ENCODE peak calls at places on chromosomes 6 and 20, in seven cellular contexts. K, L, T, F, M, R and E are unnamed samples.

GRCh38 chr20:25007491-25008305 is 15.1 kb upstream of the APMAP start:
- DNase-seq in L (no peak), T (no peak), M (peak; percentile 54), R (no peak), K (peak; percentile 16), F (no peak), E (no peak)

GRCh38 chr6:167472876-167473275 is 148.0 kb downstream of the TTLL2 start:
- DNase-seq in L (no peak), R (no peak), K (no peak), T (no peak), F (no peak), M (no peak), E (no peak)

GRCh38 chr6:39684790-39685485 is 40.3 kb downstream of the KIF6 start:
- DNase-seq in T (no peak), K (no peak), L (no peak), F (no peak), R (no peak), M (no peak), E (no peak)

GRCh38 chr20:59460352-59460751 is 144.0 kb upstream of the PHACTR3 start:
- DNase-seq in R (no peak), K (no peak), F (no peak), M (no peak), T (no peak), L (no peak), E (no peak)

GRCh38 chr6:166904101-166904746 is 52.1 kb downstream of the RNASET2 start:
- DNase-seq in F (peak; percentile 16), T (peak; percentile 61), K (no peak), M (no peak), L (no peak), R (no peak), E (no peak)

GRCh38 chr6:3782876-3783832 is 31.6 kb upstream of the PXDC1 start:
- DNase-seq in R (no peak), F (peak; percentile 52), M (no peak), K (no peak), L (peak; percentile 35), T (no peak), E (no peak)

GRCh38 chr6:337782-338464 is 45.6 kb downstream of the DUSP22 start:
- DNase-seq in M (peak; percentile 48), F (no peak), L (no peak), K (no peak), R (no peak), T (no peak), E (no peak)

GRCh38 chr20:23926941-23927872 is 47.7 kb upstream of the CST5 start:
- DNase-seq in T (no peak), R (no peak), M (no peak), F (no peak), L (no peak), K (no peak), E (no peak)

GRCh38 chr6:133286765-133287164 is 45.6 kb downstream of the EYA4 start:
- DNase-seq in K (no peak), F (peak; percentile 13), R (no peak), M (no peak), T (no peak), L (no peak), E (peak; percentile 17)

GRCh38 chr6:26065952-26066380 is 21.3 kb upstream of the HFE start:
- DNase-seq in R (no peak), L (peak; percentile 45), T (no peak), M (no peak), F (peak; percentile 84), K (peak; percentile 39), E (peak; percentile 89)

GRCh38 chr20:63241272-63241671 is 5.6 kb downstream of the BIRC7 start:
- DNase-seq in M (no peak), T (no peak), R (no peak), L (no peak), F (no peak), K (no peak), E (no peak)

GRCh38 chr6:43806758-43807227 is 36.8 kb downstream of the VEGFA start:
- DNase-seq in F (no peak), L (no peak), T (no peak), R (no peak), M (no peak), K (no peak), E (no peak)

GRCh38 chr20:2470051-2470431 is 548 bp downstream of the SNRPB start:
- DNase-seq in F (peak; percentile 56), K (peak; percentile 71), T (no peak), M (peak; percentile 73), R (no peak), L (peak; percentile 29), E (peak; percentile 54)

GRCh38 chr20:64044484-64045247 is 4.8 kb downstream of the SOX18 start:
- DNase-seq in R (no peak), F (peak; percentile 83), L (no peak), K (no peak), T (no peak), M (no peak), E (peak; percentile 56)

GRCh38 chr6:27517928-27518787 is 45.3 kb upstream of the ZNF184 start:
- DNase-seq in K (no peak), T (no peak), R (no peak), L (no peak), F (peak; percentile 20), M (no peak), E (no peak)

GRCh38 chr20:60246751-60247150 is 288.5 kb downstream of the CDH26 start:
- DNase-seq in M (no peak), T (no peak), L (no peak), R (peak; percentile 34), F (no peak), K (no peak), E (no peak)

GRCh38 chr20:62427172-62428007 is at the start of gene RBBP8NL:
- DNase-seq in M (no peak), L (no peak), K (no peak), R (no peak), F (no peak), T (no peak), E (peak; percentile 88)

GRCh38 chr6:9315966-9316650 is 880.8 kb upstream of the SLC35B3 start:
- DNase-seq in T (no peak), L (no peak), M (no peak), F (no peak), K (no peak), R (no peak), E (no peak)

GRCh38 chr20:35174458-35175216 is 2.8 kb downstream of the PROCR start:
- DNase-seq in R (no peak), K (no peak), F (no peak), T (no peak), M (no peak), L (peak; percentile 31), E (no peak)

GRCh38 chr20:18839507-18840247 is 26.1 kb downstream of the SCP2D1 start:
- DNase-seq in L (no peak), K (no peak), T (no peak), M (no peak), R (peak; percentile 34), F (peak; percentile 87), E (no peak)

GRCh38 chr20:23244207-23244915 is 106.2 kb upstream of the NXT1 start:
- DNase-seq in M (no peak), F (no peak), K (no peak), R (peak; percentile 90), L (no peak), T (no peak), E (no peak)

GRCh38 chr20:40766790-40767529 is 77.9 kb upstream of the MAFB start:
- DNase-seq in K (no peak), T (no peak), L (no peak), R (no peak), M (no peak), F (no peak), E (no peak)

GRCh38 chr20:50380697-50381040 is 129.5 kb upstream of the PTPN1 start:
- DNase-seq in R (no peak), F (peak; percentile 38), M (no peak), L (no peak), K (no peak), T (no peak), E (peak; percentile 32)